ENCODE peak calls at places on chromosomes 6 and 20, in eight cellular contexts. C, V, I, K, M, H, E and G are unnamed samples.

GRCh38 chr20:63366658-63367360 is 5.7 kb upstream of the CHRNA4 start:
- DNase-seq in K (no peak), V (no peak), M (no peak), E (no peak), I (no peak), C (no peak), H (no peak), G (no peak)

GRCh38 chr6:125718109-125718508 is 31.3 kb upstream of the HEY2 start:
- DNase-seq in M (no peak), K (no peak), V (no peak), I (no peak), E (no peak), C (no peak), H (no peak), G (no peak)

GRCh38 chr6:158153576-158153975 is 14.5 kb downstream of the SERAC1 start:
- DNase-seq in K (no peak), I (no peak), V (no peak), E (no peak), C (no peak), H (no peak), M (no peak), G (no peak)

GRCh38 chr6:20808984-20809383 is 274.7 kb downstream of the CDKAL1 start:
- DNase-seq in E (no peak), K (no peak), V (no peak), H (no peak), C (no peak), M (no peak), I (no peak), G (no peak)

GRCh38 chr20:40087496-40087895 is 601.5 kb downstream of the MAFB start:
- DNase-seq in C (no peak), I (no peak), K (no peak), V (no peak), M (no peak), H (no peak), E (no peak), G (no peak)

GRCh38 chr20:41632896-41633295 is 14.7 kb upstream of the CHD6 start:
- DNase-seq in I (no peak), H (no peak), M (no peak), C (no peak), K (no peak), V (no peak), E (peak; percentile 33), G (no peak)

GRCh38 chr20:36950432-36951197 is 893 bp downstream of the SAMHD1 start:
- DNase-seq in I (peak; percentile 16), H (no peak), E (no peak), K (no peak), M (no peak), C (peak; percentile 55), V (peak; percentile 37), G (no peak)

GRCh38 chr6:110541701-110542309 is 65.4 kb upstream of the SLC22A16 start:
- DNase-seq in E (no peak), K (no peak), I (no peak), C (no peak), M (no peak), H (no peak), V (no peak), G (no peak)

GRCh38 chr20:58011106-58011946 is 217.1 kb downstream of the ANKRD60 start:
- DNase-seq in E (no peak), C (no peak), H (no peak), K (no peak), I (no peak), V (no peak), M (no peak), G (no peak)

GRCh38 chr6:48978016-48978415 is 485.0 kb downstream of the MMUT start:
- DNase-seq in C (no peak), K (no peak), I (no peak), H (no peak), V (no peak), E (no peak), M (peak; percentile 21), G (no peak)

GRCh38 chr6:45896783-45897441 is 118.7 kb downstream of the CLIC5 start:
- DNase-seq in M (no peak), I (no peak), E (peak; percentile 45), V (no peak), K (no peak), H (no peak), C (no peak), G (no peak)

GRCh38 chr20:46145646-46146045 is 27.5 kb downstream of the CD40 start:
- DNase-seq in C (no peak), M (no peak), V (no peak), H (peak; percentile 86), E (no peak), I (no peak), K (no peak), G (no peak)

GRCh38 chr6:999552-999951 is 306.6 kb upstream of the EXOC2 start:
- DNase-seq in E (no peak), M (no peak), I (no peak), H (no peak), V (no peak), K (no peak), C (no peak), G (no peak)

GRCh38 chr20:47038581-47039560 is 144.2 kb downstream of the EYA2 start:
- DNase-seq in K (no peak), H (no peak), M (no peak), C (no peak), I (no peak), E (no peak), V (no peak), G (no peak)

GRCh38 chr6:1424306-1424927 is 35.0 kb downstream of the FOXF2 start:
- DNase-seq in E (no peak), C (no peak), V (no peak), K (peak; percentile 8), M (no peak), I (no peak), H (no peak), G (no peak)